ENCODE peak calls at places on chromosome 1, in eight cellular contexts. B is RPMI8226; C is WTC11; S is left ventricle myocardium inferior; U is stimulated activated CD4-positive, alpha-beta T cell treated with anti-CD3 and anti-CD28 coated beads, Interleukin-1b, Interleukin-23, amount 100 ng/mL, for 48 hours; L is NCI-H460; Z is small intestine; M is frontal cortex. E is an unnamed sample.

GRCh38 chr1:172040466-172040865 is 199.2 kb downstream of the DNM3 start:
- DNase-seq in B (no peak), C (no peak), S (no peak), U (no peak), L (peak), Z (no peak), M (no peak), E (no peak)

GRCh38 chr1:54610601-54611580 is 12.4 kb downstream of the FAM151A start:
- DNase-seq in B (no peak), C (peak), S (no peak), U (no peak), L (no peak), Z (no peak), M (no peak), E (no peak)

GRCh38 chr1:97630968-97631367 is 289.9 kb downstream of the DPYD start:
- DNase-seq in B (no peak), C (no peak), S (peak), U (no peak), L (no peak), Z (peak), M (no peak), E (peak)

GRCh38 chr1:44806025-44806703 is 987 bp downstream of the DYNLT4 start:
- DNase-seq in B (no peak), C (no peak), S (peak), U (no peak), L (no peak), Z (no peak), M (no peak), E (no peak)

GRCh38 chr1:230010618-230011332 is 56.3 kb upstream of the GALNT2 start:
- DNase-seq in B (no peak), C (no peak), S (no peak), U (no peak), L (no peak), Z (no peak), M (no peak), E (no peak)

GRCh38 chr1:109617291-109617801 is 2.1 kb downstream of the GNAT2 start:
- DNase-seq in B (no peak), C (no peak), S (no peak), U (no peak), L (peak), Z (peak), M (no peak), E (peak)

GRCh38 chr1:22562584-22563551 is at the start of gene EPHA8:
- DNase-seq in B (no peak), C (peak), S (no peak), U (no peak), L (no peak), Z (no peak), M (peak), E (peak)

GRCh38 chr1:157948547-157949152 is 44.8 kb upstream of the KIRREL1 start:
- DNase-seq in B (peak), C (peak), S (peak), U (no peak), L (peak), Z (peak), M (no peak), E (peak)

GRCh38 chr1:201610806-201611205 is 71.9 kb downstream of the NAV1 start:
- DNase-seq in B (no peak), C (no peak), S (no peak), U (no peak), L (no peak), Z (no peak), M (peak), E (peak)

GRCh38 chr1:41447995-41448770 is 36.3 kb downstream of the EDN2 start:
- DNase-seq in B (no peak), C (no peak), S (no peak), U (no peak), L (no peak), Z (no peak), M (no peak), E (peak)

GRCh38 chr1:152735648-152736047 is 22.2 kb upstream of the KPRP start:
- DNase-seq in B (no peak), C (no peak), S (no peak), U (no peak), L (no peak), Z (no peak), M (no peak), E (peak)

GRCh38 chr1:64842244-64842643 is 97.4 kb downstream of the RAVER2 start:
- DNase-seq in B (no peak), C (no peak), S (no peak), U (no peak), L (no peak), Z (no peak), M (no peak), E (no peak)

GRCh38 chr1:116154536-116154935 is 43.3 kb downstream of the MAB21L3 start:
- DNase-seq in B (no peak), C (no peak), S (no peak), U (no peak), L (no peak), Z (no peak), M (no peak), E (no peak)

GRCh38 chr1:101484896-101485412 is 248.1 kb downstream of the S1PR1 start:
- DNase-seq in B (no peak), C (no peak), S (no peak), U (no peak), L (no peak), Z (peak), M (no peak), E (no peak)

GRCh38 chr1:6350416-6351088 is 43.0 kb downstream of the ACOT7 start:
- DNase-seq in B (no peak), C (no peak), S (peak), U (no peak), L (no peak), Z (peak), M (peak), E (no peak)

GRCh38 chr1:197775282-197776262 is at the start of gene DENND1B:
- DNase-seq in B (peak), C (peak), S (peak), U (peak), L (peak), Z (peak), M (peak), E (peak)

GRCh38 chr1:111234258-111234657 is 6.7 kb downstream of the CHI3L2 start:
- DNase-seq in B (no peak), C (no peak), S (no peak), U (no peak), L (no peak), Z (no peak), M (no peak), E (no peak)

GRCh38 chr1:20048563-20048962 is 21.4 kb upstream of the PLA2G5 start:
- DNase-seq in B (no peak), C (no peak), S (no peak), U (no peak), L (no peak), Z (no peak), M (no peak), E (no peak)

GRCh38 chr1:5447479-5448070 is 544.6 kb downstream of the NPHP4 start:
- DNase-seq in B (no peak), C (no peak), S (no peak), U (no peak), L (no peak), Z (no peak), M (no peak), E (no peak)

GRCh38 chr1:155950829-155951228 is 9.4 kb downstream of the RXFP4 start:
- DNase-seq in B (no peak), C (no peak), S (no peak), U (no peak), L (no peak), Z (no peak), M (no peak), E (no peak)

GRCh38 chr1:7454052-7454815 is 316.9 kb upstream of the VAMP3 start:
- DNase-seq in B (peak), C (peak), S (peak), U (no peak), L (no peak), Z (peak), M (peak), E (peak)

GRCh38 chr1:14442669-14443068 is 155.8 kb upstream of the KAZN start:
- DNase-seq in B (no peak), C (peak), S (no peak), U (no peak), L (no peak), Z (no peak), M (no peak), E (no peak)

GRCh38 chr1:114703242-114703641 is 7.9 kb upstream of the AMPD1 start:
- DNase-seq in B (peak), C (no peak), S (no peak), U (no peak), L (no peak), Z (no peak), M (no peak), E (no peak)

GRCh38 chr1:203564024-203564423 is 62.6 kb upstream of the ATP2B4 start:
- DNase-seq in B (no peak), C (no peak), S (no peak), U (no peak), L (no peak), Z (no peak), M (no peak), E (no peak)

GRCh38 chr1:6870571-6870970 is 85.3 kb downstream of the CAMTA1 start:
- DNase-seq in B (no peak), C (no peak), S (no peak), U (no peak), L (no peak), Z (no peak), M (no peak), E (no peak)

GRCh38 chr1:1748686-1749321 is 24.6 kb upstream of the CDK11A start:
- DNase-seq in B (no peak), C (peak), S (no peak), U (no peak), L (no peak), Z (no peak), M (no peak), E (no peak)

GRCh38 chr1:99645199-99645598 is 714 bp upstream of the PALMD start:
- DNase-seq in B (no peak), C (no peak), S (no peak), U (no peak), L (peak), Z (no peak), M (no peak), E (peak)

GRCh38 chr1:183609313-183609712 is 19.1 kb upstream of the NCF2 start:
- DNase-seq in B (peak), C (no peak), S (peak), U (peak), L (peak), Z (no peak), M (no peak), E (peak)

GRCh38 chr1:61289232-61289967 is 207.0 kb downstream of the NFIA start:
- DNase-seq in B (no peak), C (no peak), S (no peak), U (no peak), L (no peak), Z (no peak), M (no peak), E (no peak)

GRCh38 chr1:95012389-95012788 is 60.4 kb downstream of the ALG14 start:
- DNase-seq in B (no peak), C (no peak), S (no peak), U (no peak), L (no peak), Z (no peak), M (no peak), E (no peak)

GRCh38 chr1:184242507-184242943 is 144.3 kb upstream of the C1orf21 start:
- DNase-seq in B (no peak), C (no peak), S (no peak), U (no peak), L (no peak), Z (peak), M (no peak), E (peak)

GRCh38 chr1:88608139-88608943 is 75.7 kb upstream of the PKN2 start:
- DNase-seq in B (peak), C (no peak), S (no peak), U (no peak), L (peak), Z (peak), M (no peak), E (peak)

GRCh38 chr1:219041141-219041540 is 132.5 kb upstream of the LYPLAL1 start:
- DNase-seq in B (no peak), C (no peak), S (no peak), U (no peak), L (no peak), Z (no peak), M (no peak), E (no peak)

GRCh38 chr1:39354572-39354971 is 136.9 kb upstream of the BMP8A start:
- DNase-seq in B (no peak), C (no peak), S (no peak), U (no peak), L (no peak), Z (no peak), M (no peak), E (no peak)

GRCh38 chr1:30514137-30514654 is 209.2 kb downstream of the MATN1 start:
- DNase-seq in B (no peak), C (no peak), S (no peak), U (no peak), L (no peak), Z (no peak), M (no peak), E (no peak)